ENCODE peak calls at places on chromosomes 7 and 10, in four cellular contexts. H, C, Q and F are unnamed samples.

GRCh38 chr7:151595702-151596340 is 76.1 kb upstream of the RHEB start:
- DNase-seq in H (no peak), C (no peak), Q (no peak), F (no peak)

GRCh38 chr7:29289156-29290021 is 94.8 kb downstream of the CHN2 start:
- DNase-seq in H (peak; percentile 33), C (no peak), Q (peak; percentile 63), F (no peak)

GRCh38 chr7:46900312-46901263 is 681.3 kb downstream of the TNS3 start:
- DNase-seq in H (no peak), C (no peak), Q (no peak), F (no peak)

GRCh38 chr10:12975266-12975665 is 26.2 kb downstream of the CCDC3 start:
- DNase-seq in H (no peak), C (peak; percentile 14), Q (no peak), F (no peak)

GRCh38 chr7:74452748-74453320 is 872 bp upstream of the GTF2IRD1 start:
- DNase-seq in H (no peak), C (peak; percentile 39), Q (peak; percentile 65), F (no peak)

GRCh38 chr7:158353606-158354570 is 233.7 kb downstream of the PTPRN2 start:
- DNase-seq in H (no peak), C (peak; percentile 62), Q (peak; percentile 22), F (peak; percentile 64)

GRCh38 chr7:96526492-96526891 is 183.2 kb downstream of the SEM1 start:
- DNase-seq in H (no peak), C (no peak), Q (no peak), F (no peak)

GRCh38 chr7:83413831-83414230 is 235.1 kb downstream of the SEMA3E start:
- DNase-seq in H (no peak), C (no peak), Q (no peak), F (no peak)

GRCh38 chr10:90665905-90666662 is 191.8 kb downstream of the HTR7 start:
- DNase-seq in H (no peak), C (no peak), Q (no peak), F (peak; percentile 20)
- TF ChIP-seq MAX in H (no peak), C (no peak), Q (no peak), F (no peak)

GRCh38 chr7:116258734-116259133 is 48.4 kb downstream of the TES start:
- DNase-seq in H (peak; percentile 23), C (peak; percentile 53), Q (peak; percentile 22), F (no peak)
- TF ChIP-seq CBFB in H (no peak), C (no peak), Q (no peak), F (no peak)

GRCh38 chr10:116451956-116452720 is 24.5 kb downstream of the PNLIPRP3 start:
- DNase-seq in H (no peak), C (no peak), Q (no peak), F (peak; percentile 28)
- TF ChIP-seq MAX in H (no peak), C (no peak), Q (no peak), F (no peak)

DNA sequence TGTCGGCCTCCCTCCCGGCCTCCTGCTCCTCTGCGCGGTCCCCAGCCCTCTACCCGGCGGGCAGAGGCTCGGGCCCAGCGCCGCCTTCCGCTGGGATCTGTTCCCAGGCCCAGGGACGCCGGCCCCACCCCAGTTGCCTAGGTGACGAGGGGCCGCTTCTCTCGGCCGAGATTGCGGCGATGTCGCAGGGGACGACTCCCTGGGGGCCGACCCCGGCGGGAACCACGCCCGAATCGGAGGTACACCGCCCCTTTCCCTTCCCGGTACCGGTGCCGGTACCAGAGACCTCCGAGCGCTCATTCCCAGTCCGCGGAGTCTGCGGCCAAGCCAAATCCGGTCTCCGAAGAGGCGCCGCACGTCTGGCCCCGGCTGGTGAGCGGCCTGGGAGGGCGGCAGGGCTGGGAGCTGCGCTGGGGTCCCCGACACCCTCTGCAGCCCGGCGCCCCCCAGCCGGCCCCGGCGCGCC is at the start of gene CABCOCO1:
- DNase-seq in H (no peak), C (no peak), Q (no peak), F (peak; percentile 84)
- TF ChIP-seq CBFB in H (no peak), C (no peak), Q (no peak), F (no peak)

DNA sequence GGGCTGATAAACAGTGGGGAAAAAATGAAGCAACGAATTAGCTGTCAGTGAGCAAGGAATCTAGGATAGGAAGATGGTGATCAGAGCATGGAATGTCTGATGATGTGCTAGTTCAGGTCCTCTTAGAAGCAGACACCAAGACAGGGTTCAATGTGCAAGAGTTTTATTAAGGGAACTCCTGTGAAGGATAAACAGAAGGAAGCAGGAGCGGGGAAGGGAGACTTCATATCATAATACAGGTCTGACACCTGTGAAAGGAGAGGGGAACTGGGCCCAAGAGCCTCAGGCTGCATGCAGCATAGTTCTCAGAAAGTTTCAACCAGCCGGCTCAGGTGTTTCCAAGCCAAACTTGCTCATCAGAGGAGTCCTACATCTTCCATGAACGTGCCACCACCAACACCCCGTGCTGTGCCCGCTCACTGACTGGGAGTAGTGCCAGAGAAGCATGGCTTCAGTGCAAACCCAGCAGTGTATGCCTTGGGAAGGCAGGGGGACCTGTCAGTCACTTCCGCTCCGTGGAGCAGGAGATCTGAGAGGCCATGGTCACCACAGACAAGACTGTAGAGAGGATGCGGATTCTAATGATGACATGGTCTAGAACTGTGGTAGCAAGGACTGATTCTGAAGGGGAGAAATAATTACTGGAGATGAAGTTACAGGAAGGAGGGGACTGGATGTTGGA is 45.8 kb downstream of the ZNF800 start:
- DNase-seq in H (no peak), C (no peak), Q (no peak), F (no peak)
- TF ChIP-seq MAX in H (no peak), C (no peak), Q (no peak), F (no peak)

DNA sequence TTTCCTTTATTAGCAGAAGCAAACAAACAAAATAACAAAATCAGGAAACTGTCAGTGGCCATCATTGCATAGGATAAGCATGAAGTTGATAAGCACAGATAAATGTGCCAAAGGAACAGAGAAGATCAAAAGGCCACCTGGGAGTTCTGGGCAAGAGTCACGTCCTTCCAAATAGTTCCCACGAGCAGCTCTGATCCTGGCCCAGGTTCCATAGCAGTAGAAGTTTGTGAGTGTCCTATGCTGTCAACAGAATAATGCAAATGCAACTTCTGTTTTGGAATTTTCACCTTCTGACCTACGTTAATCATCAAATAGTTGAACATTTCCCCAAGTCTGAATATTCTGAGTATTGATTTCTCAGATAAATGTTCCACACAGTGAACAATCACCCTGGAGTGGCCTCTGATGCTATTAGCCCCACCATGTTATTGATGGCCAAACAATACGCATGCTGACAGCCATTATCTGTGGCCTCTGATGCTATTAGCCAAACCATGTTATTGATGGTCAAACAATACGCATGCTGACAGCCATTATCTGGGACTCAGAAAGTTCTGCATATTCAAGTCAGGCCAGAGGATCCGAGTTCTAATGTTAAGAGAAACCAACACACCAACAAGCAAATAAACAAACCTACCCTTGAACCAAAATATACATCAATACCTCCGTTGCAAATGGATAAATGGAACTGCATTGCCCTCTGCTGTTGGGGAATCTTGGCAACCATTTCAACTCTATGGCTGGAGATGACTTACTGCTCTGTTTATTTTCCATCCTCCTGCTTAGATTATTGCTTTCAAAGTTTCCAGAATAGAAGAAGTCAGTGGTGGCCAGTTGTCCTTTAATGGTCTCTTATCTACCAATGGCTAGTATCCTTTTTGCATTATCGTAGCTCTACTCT is 63.3 kb downstream of the MRC1 start:
- DNase-seq in H (no peak), C (no peak), Q (peak; percentile 1), F (no peak)
- TF ChIP-seq CBFB in H (no peak), C (no peak), Q (no peak), F (no peak)

GRCh38 chr10:505459-505858 is 184.0 kb downstream of the DIP2C start:
- DNase-seq in H (no peak), C (no peak), Q (no peak), F (no peak)
- TF ChIP-seq MAX in H (no peak), C (no peak), Q (no peak), F (no peak)